ENCODE peak calls at places on chromosome 7, in ten cellular contexts. H, G, F, A, Y, K, I, Q, X and V are unnamed samples.

GRCh38 chr7:44990520-44991023 is 9.4 kb upstream of the CCM2 start:
- DNase-seq in H (no peak), G (no peak), F (peak; percentile 32), A (no peak), Y (no peak), K (peak; percentile 15), I (no peak), Q (no peak), X (peak; percentile 13), V (no peak)

GRCh38 chr7:2918406-2918805 is 74.3 kb upstream of the GNA12 start:
- DNase-seq in H (no peak), G (no peak), F (no peak), A (no peak), Y (no peak), K (no peak), I (no peak), Q (no peak), X (no peak), V (no peak)

GRCh38 chr7:114392686-114393085 is 21.9 kb upstream of the FOXP2 start:
- DNase-seq in H (no peak), G (peak; percentile 37), F (peak; percentile 9), A (no peak), Y (no peak), K (no peak), I (no peak), Q (no peak), X (no peak), V (no peak)

GRCh38 chr7:76292206-76292573 is 10.3 kb upstream of the HSPB1 start:
- DNase-seq in H (no peak), G (peak; percentile 34), F (no peak), A (no peak), Y (no peak), K (no peak), I (no peak), Q (no peak), X (peak; percentile 63), V (peak; percentile 75)

GRCh38 chr7:20107582-20107981 is 109.6 kb downstream of the MACC1 start:
- DNase-seq in H (no peak), G (no peak), F (peak; percentile 65), A (no peak), Y (no peak), K (no peak), I (no peak), Q (no peak), X (no peak), V (no peak)

GRCh38 chr7:145957160-145957890 is 159.3 kb upstream of the CNTNAP2 start:
- DNase-seq in H (no peak), G (no peak), F (no peak), A (no peak), Y (no peak), K (no peak), I (no peak), Q (no peak), X (no peak), V (no peak)

GRCh38 chr7:144534196-144534595 is 130.7 kb upstream of the NOBOX start:
- DNase-seq in H (no peak), G (no peak), F (no peak), A (no peak), Y (no peak), K (no peak), I (no peak), Q (no peak), X (no peak), V (no peak)

GRCh38 chr7:44581426-44581906 is 565 bp downstream of the TMED4 start:
- DNase-seq in H (no peak), G (peak; percentile 28), F (no peak), A (peak; percentile 63), Y (peak; percentile 30), K (peak; percentile 27), I (no peak), Q (no peak), X (peak; percentile 18), V (no peak)

GRCh38 chr7:75054744-75055527 is 18.7 kb downstream of the RCC1L start:
- DNase-seq in H (no peak), G (peak; percentile 94), F (peak; percentile 94), A (no peak), Y (no peak), K (no peak), I (peak; percentile 39), Q (no peak), X (no peak), V (peak; percentile 79)

GRCh38 chr7:112537822-112538221 is 57.0 kb downstream of the LSMEM1 start:
- DNase-seq in H (no peak), G (no peak), F (no peak), A (no peak), Y (no peak), K (no peak), I (no peak), Q (no peak), X (no peak), V (no peak)

GRCh38 chr7:137628211-137628610 is 218.6 kb downstream of the DGKI start:
- DNase-seq in H (peak; percentile 11), G (no peak), F (no peak), A (no peak), Y (no peak), K (peak; percentile 6), I (peak; percentile 40), Q (no peak), X (no peak), V (no peak)

GRCh38 chr7:50349399-50349798 is 44.9 kb downstream of the IKZF1 start:
- DNase-seq in H (no peak), G (no peak), F (no peak), A (no peak), Y (no peak), K (no peak), I (no peak), Q (no peak), X (no peak), V (no peak)